ENCODE peak calls at places on chromosomes 3 and 15, in eight cellular contexts. One of them, this sample, is unnamed.

GRCh38 chr15:30062881-30063280 is 19.9 kb upstream of the GOLGA8J start:
- DNase-seq in fibroblast of lung: no peak
- DNase-seq in effector memory CD4-positive, alpha-beta T cell: no peak
- DNase-seq in lower lobe of right lung: no peak
- DNase-seq in IMR-90: no peak
- DNase-seq in tibial nerve: no peak
- DNase-seq in OCI-LY7: no peak
- DNase-seq in upper lobe of right lung: no peak
- DNase-seq in this sample: no peak

GRCh38 chr3:113575191-113575590 is 42.8 kb downstream of the SIDT1 start:
- DNase-seq in upper lobe of right lung: no peak
- DNase-seq in fibroblast of lung: no peak
- DNase-seq in OCI-LY7: no peak
- DNase-seq in effector memory CD4-positive, alpha-beta T cell: no peak
- DNase-seq in tibial nerve: no peak
- DNase-seq in IMR-90: no peak
- DNase-seq in lower lobe of right lung: no peak
- DNase-seq in this sample: no peak

GRCh38 chr3:119643528-119643927 is 16.9 kb downstream of the POPDC2 start:
- DNase-seq in effector memory CD4-positive, alpha-beta T cell: no peak
- DNase-seq in tibial nerve: no peak
- DNase-seq in IMR-90: peak
- DNase-seq in upper lobe of right lung: no peak
- DNase-seq in OCI-LY7: no peak
- DNase-seq in fibroblast of lung: peak
- DNase-seq in lower lobe of right lung: no peak
- DNase-seq in this sample: no peak

GRCh38 chr3:30751610-30752299 is 142.7 kb downstream of the GADL1 start:
- DNase-seq in fibroblast of lung: peak
- DNase-seq in upper lobe of right lung: no peak
- DNase-seq in effector memory CD4-positive, alpha-beta T cell: peak
- DNase-seq in lower lobe of right lung: no peak
- DNase-seq in tibial nerve: no peak
- DNase-seq in OCI-LY7: peak
- DNase-seq in IMR-90: peak
- DNase-seq in this sample: peak

GRCh38 chr3:9248232-9249191 is 934 bp downstream of the SRGAP3 start:
- DNase-seq in tibial nerve: no peak
- DNase-seq in IMR-90: no peak
- DNase-seq in effector memory CD4-positive, alpha-beta T cell: no peak
- DNase-seq in fibroblast of lung: no peak
- DNase-seq in upper lobe of right lung: no peak
- DNase-seq in lower lobe of right lung: no peak
- DNase-seq in OCI-LY7: no peak
- DNase-seq in this sample: no peak

GRCh38 chr15:35603298-35603697 is 57.3 kb upstream of the DPH6 start:
- DNase-seq in lower lobe of right lung: no peak
- DNase-seq in upper lobe of right lung: no peak
- DNase-seq in tibial nerve: no peak
- DNase-seq in fibroblast of lung: peak
- DNase-seq in OCI-LY7: no peak
- DNase-seq in effector memory CD4-positive, alpha-beta T cell: no peak
- DNase-seq in IMR-90: peak
- DNase-seq in this sample: no peak

GRCh38 chr15:41512512-41513281 is 930 bp downstream of the LTK start:
- DNase-seq in upper lobe of right lung: no peak
- DNase-seq in effector memory CD4-positive, alpha-beta T cell: peak
- DNase-seq in lower lobe of right lung: no peak
- DNase-seq in IMR-90: no peak
- DNase-seq in tibial nerve: no peak
- DNase-seq in OCI-LY7: no peak
- DNase-seq in fibroblast of lung: no peak
- DNase-seq in this sample: no peak

GRCh38 chr3:171416061-171416460 is 44.1 kb downstream of the TNIK start:
- DNase-seq in fibroblast of lung: peak
- DNase-seq in upper lobe of right lung: no peak
- DNase-seq in tibial nerve: no peak
- DNase-seq in effector memory CD4-positive, alpha-beta T cell: no peak
- DNase-seq in IMR-90: peak
- DNase-seq in lower lobe of right lung: no peak
- DNase-seq in OCI-LY7: no peak
- DNase-seq in this sample: no peak

GRCh38 chr3:123102826-123103225 is 36.0 kb downstream of the PDIA5 start:
- DNase-seq in tibial nerve: no peak
- DNase-seq in upper lobe of right lung: no peak
- DNase-seq in effector memory CD4-positive, alpha-beta T cell: no peak
- DNase-seq in IMR-90: no peak
- DNase-seq in OCI-LY7: no peak
- DNase-seq in lower lobe of right lung: no peak
- DNase-seq in fibroblast of lung: no peak
- DNase-seq in this sample: no peak

GRCh38 chr15:74873756-74874424 is 725 bp upstream of the SCAMP2 start:
- DNase-seq in tibial nerve: no peak
- DNase-seq in upper lobe of right lung: no peak
- DNase-seq in OCI-LY7: peak
- DNase-seq in fibroblast of lung: peak
- DNase-seq in IMR-90: no peak
- DNase-seq in effector memory CD4-positive, alpha-beta T cell: no peak
- DNase-seq in lower lobe of right lung: peak
- DNase-seq in this sample: no peak

GRCh38 chr3:13886593-13887129 is 6.8 kb upstream of the WNT7A start:
- DNase-seq in upper lobe of right lung: peak
- DNase-seq in fibroblast of lung: no peak
- DNase-seq in lower lobe of right lung: no peak
- DNase-seq in effector memory CD4-positive, alpha-beta T cell: no peak
- DNase-seq in IMR-90: no peak
- DNase-seq in OCI-LY7: no peak
- DNase-seq in tibial nerve: no peak
- DNase-seq in this sample: no peak

GRCh38 chr15:99436472-99437314 is 129.1 kb upstream of the MEF2A start:
- DNase-seq in OCI-LY7: no peak
- DNase-seq in lower lobe of right lung: no peak
- DNase-seq in upper lobe of right lung: peak
- DNase-seq in effector memory CD4-positive, alpha-beta T cell: no peak
- DNase-seq in fibroblast of lung: no peak
- DNase-seq in tibial nerve: peak
- DNase-seq in IMR-90: no peak
- DNase-seq in this sample: no peak

GRCh38 chr15:49225572-49226281 is 55.7 kb downstream of the GALK2 start:
- DNase-seq in effector memory CD4-positive, alpha-beta T cell: no peak
- DNase-seq in IMR-90: peak
- DNase-seq in tibial nerve: no peak
- DNase-seq in fibroblast of lung: peak
- DNase-seq in lower lobe of right lung: no peak
- DNase-seq in OCI-LY7: no peak
- DNase-seq in upper lobe of right lung: no peak
- DNase-seq in this sample: no peak

GRCh38 chr15:35986072-35986666 is 440.2 kb upstream of the DPH6 start:
- DNase-seq in upper lobe of right lung: no peak
- DNase-seq in fibroblast of lung: peak
- DNase-seq in tibial nerve: no peak
- DNase-seq in OCI-LY7: no peak
- DNase-seq in effector memory CD4-positive, alpha-beta T cell: no peak
- DNase-seq in lower lobe of right lung: no peak
- DNase-seq in IMR-90: peak
- DNase-seq in this sample: no peak

GRCh38 chr15:75112848-75113492 is 88.7 kb upstream of the C15orf39 start:
- DNase-seq in IMR-90: no peak
- DNase-seq in lower lobe of right lung: no peak
- DNase-seq in effector memory CD4-positive, alpha-beta T cell: no peak
- DNase-seq in upper lobe of right lung: no peak
- DNase-seq in OCI-LY7: no peak
- DNase-seq in tibial nerve: no peak
- DNase-seq in fibroblast of lung: no peak
- DNase-seq in this sample: no peak

GRCh38 chr3:150639262-150639661 is 36.1 kb downstream of the SELENOT start:
- DNase-seq in effector memory CD4-positive, alpha-beta T cell: no peak
- DNase-seq in upper lobe of right lung: no peak
- DNase-seq in lower lobe of right lung: no peak
- DNase-seq in OCI-LY7: no peak
- DNase-seq in IMR-90: peak
- DNase-seq in tibial nerve: no peak
- DNase-seq in fibroblast of lung: peak
- DNase-seq in this sample: no peak

GRCh38 chr3:119647843-119648575 is 12.4 kb downstream of the POPDC2 start:
- DNase-seq in lower lobe of right lung: no peak
- DNase-seq in effector memory CD4-positive, alpha-beta T cell: no peak
- DNase-seq in fibroblast of lung: no peak
- DNase-seq in tibial nerve: no peak
- DNase-seq in upper lobe of right lung: no peak
- DNase-seq in IMR-90: peak
- DNase-seq in OCI-LY7: no peak
- DNase-seq in this sample: no peak

GRCh38 chr15:90024406-90024805 is 23.3 kb downstream of the ZNF710 start:
- DNase-seq in tibial nerve: no peak
- DNase-seq in effector memory CD4-positive, alpha-beta T cell: no peak
- DNase-seq in IMR-90: no peak
- DNase-seq in fibroblast of lung: no peak
- DNase-seq in upper lobe of right lung: no peak
- DNase-seq in OCI-LY7: no peak
- DNase-seq in lower lobe of right lung: no peak
- DNase-seq in this sample: no peak

GRCh38 chr15:45612790-45613415 is 21.9 kb upstream of the SQOR start:
- DNase-seq in IMR-90: peak
- DNase-seq in OCI-LY7: no peak
- DNase-seq in effector memory CD4-positive, alpha-beta T cell: no peak
- DNase-seq in lower lobe of right lung: no peak
- DNase-seq in fibroblast of lung: peak
- DNase-seq in upper lobe of right lung: no peak
- DNase-seq in tibial nerve: no peak
- DNase-seq in this sample: no peak

GRCh38 chr15:63218114-63218808 is 28.9 kb downstream of the RAB8B start:
- DNase-seq in OCI-LY7: no peak
- DNase-seq in effector memory CD4-positive, alpha-beta T cell: no peak
- DNase-seq in tibial nerve: no peak
- DNase-seq in fibroblast of lung: peak
- DNase-seq in upper lobe of right lung: no peak
- DNase-seq in lower lobe of right lung: no peak
- DNase-seq in IMR-90: peak
- DNase-seq in this sample: no peak
- H3K27ac ChIP-seq in OCI-LY7: no peak
- H3K27ac ChIP-seq in effector memory CD4-positive, alpha-beta T cell: no peak
- H3K27ac ChIP-seq in tibial nerve: peak
- H3K27ac ChIP-seq in fibroblast of lung: peak
- H3K27ac ChIP-seq in upper lobe of right lung: peak
- H3K27ac ChIP-seq in lower lobe of right lung: no peak
- H3K27ac ChIP-seq in IMR-90: no peak
- H3K27ac ChIP-seq in this sample: no peak

GRCh38 chr3:134911611-134912604 is 116.8 kb downstream of the EPHB1 start:
- DNase-seq in OCI-LY7: no peak
- DNase-seq in IMR-90: no peak
- DNase-seq in fibroblast of lung: no peak
- DNase-seq in lower lobe of right lung: no peak
- DNase-seq in effector memory CD4-positive, alpha-beta T cell: no peak
- DNase-seq in tibial nerve: no peak
- DNase-seq in upper lobe of right lung: no peak
- DNase-seq in this sample: no peak
- H3K27ac ChIP-seq in OCI-LY7: no peak
- H3K27ac ChIP-seq in IMR-90: no peak
- H3K27ac ChIP-seq in fibroblast of lung: no peak
- H3K27ac ChIP-seq in lower lobe of right lung: no peak
- H3K27ac ChIP-seq in effector memory CD4-positive, alpha-beta T cell: no peak
- H3K27ac ChIP-seq in tibial nerve: no peak
- H3K27ac ChIP-seq in upper lobe of right lung: no peak
- H3K27ac ChIP-seq in this sample: no peak

GRCh38 chr3:179450321-179450720 is 949 bp downstream of the GNB4 start:
- DNase-seq in OCI-LY7: no peak
- DNase-seq in upper lobe of right lung: no peak
- DNase-seq in lower lobe of right lung: no peak
- DNase-seq in effector memory CD4-positive, alpha-beta T cell: no peak
- DNase-seq in tibial nerve: no peak
- DNase-seq in fibroblast of lung: peak
- DNase-seq in IMR-90: peak
- DNase-seq in this sample: no peak

GRCh38 chr3:179449621-179450020 is 1.6 kb downstream of the GNB4 start:
- DNase-seq in IMR-90: peak
- DNase-seq in lower lobe of right lung: no peak
- DNase-seq in fibroblast of lung: peak
- DNase-seq in tibial nerve: no peak
- DNase-seq in upper lobe of right lung: no peak
- DNase-seq in OCI-LY7: no peak
- DNase-seq in effector memory CD4-positive, alpha-beta T cell: no peak
- DNase-seq in this sample: no peak

GRCh38 chr3:179452166-179452544 is 885 bp upstream of the GNB4 start:
- DNase-seq in upper lobe of right lung: no peak
- DNase-seq in fibroblast of lung: peak
- DNase-seq in tibial nerve: no peak
- DNase-seq in lower lobe of right lung: no peak
- DNase-seq in IMR-90: peak
- DNase-seq in OCI-LY7: no peak
- DNase-seq in effector memory CD4-positive, alpha-beta T cell: no peak
- DNase-seq in this sample: no peak

GRCh38 chr3:179451335-179452165 is at the start of gene GNB4:
- DNase-seq in upper lobe of right lung: peak
- DNase-seq in tibial nerve: peak
- DNase-seq in OCI-LY7: peak
- DNase-seq in IMR-90: peak
- DNase-seq in lower lobe of right lung: peak
- DNase-seq in fibroblast of lung: peak
- DNase-seq in effector memory CD4-positive, alpha-beta T cell: peak
- DNase-seq in this sample: peak

GRCh38 chr3:179450901-179451334 is 352 bp downstream of the GNB4 start:
- DNase-seq in upper lobe of right lung: no peak
- DNase-seq in lower lobe of right lung: no peak
- DNase-seq in OCI-LY7: peak
- DNase-seq in fibroblast of lung: peak
- DNase-seq in tibial nerve: no peak
- DNase-seq in effector memory CD4-positive, alpha-beta T cell: no peak
- DNase-seq in IMR-90: peak
- DNase-seq in this sample: no peak
- H3K27ac ChIP-seq in upper lobe of right lung: peak
- H3K27ac ChIP-seq in lower lobe of right lung: peak
- H3K27ac ChIP-seq in OCI-LY7: no peak
- H3K27ac ChIP-seq in fibroblast of lung: peak
- H3K27ac ChIP-seq in tibial nerve: peak
- H3K27ac ChIP-seq in effector memory CD4-positive, alpha-beta T cell: no peak
- H3K27ac ChIP-seq in IMR-90: peak
- H3K27ac ChIP-seq in this sample: peak

DNA sequence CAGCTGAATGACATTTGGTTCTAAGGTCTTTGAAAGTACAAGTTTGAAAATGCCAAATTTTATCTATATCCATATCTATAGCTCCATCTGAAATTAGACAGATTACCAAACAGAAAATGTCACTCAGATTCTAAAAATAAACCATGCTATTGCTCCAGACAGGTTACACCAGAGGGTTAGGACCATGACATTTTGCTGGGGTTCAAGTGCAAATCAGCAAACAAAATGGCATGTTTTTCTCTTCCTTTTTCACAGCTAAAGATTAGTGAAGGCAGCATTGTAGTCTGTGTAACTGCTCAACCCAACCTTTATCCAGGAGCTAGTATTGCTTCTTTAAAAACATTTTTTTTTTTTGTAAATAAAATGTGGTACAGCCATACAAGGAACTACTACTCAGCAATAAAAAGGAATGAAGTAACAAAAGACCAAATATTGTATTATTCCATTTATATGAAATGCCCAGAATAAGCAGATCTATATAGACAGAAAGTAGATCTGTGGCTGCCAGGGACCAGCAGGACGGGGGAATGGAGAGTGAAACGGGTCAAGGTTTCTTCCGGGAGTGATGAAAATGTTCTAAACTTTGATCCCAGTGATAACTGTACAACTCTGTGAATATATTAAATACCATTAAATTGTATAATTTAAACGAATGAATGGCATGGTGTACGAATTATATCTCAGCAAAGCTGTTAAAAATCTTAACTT is 18.2 kb downstream of the VGLL4 start:
- DNase-seq in lower lobe of right lung: no peak
- DNase-seq in IMR-90: no peak
- DNase-seq in OCI-LY7: no peak
- DNase-seq in tibial nerve: no peak
- DNase-seq in upper lobe of right lung: no peak
- DNase-seq in fibroblast of lung: no peak
- DNase-seq in effector memory CD4-positive, alpha-beta T cell: no peak
- DNase-seq in this sample: no peak
- H3K27ac ChIP-seq in lower lobe of right lung: no peak
- H3K27ac ChIP-seq in IMR-90: no peak
- H3K27ac ChIP-seq in OCI-LY7: no peak
- H3K27ac ChIP-seq in tibial nerve: no peak
- H3K27ac ChIP-seq in upper lobe of right lung: no peak
- H3K27ac ChIP-seq in fibroblast of lung: no peak
- H3K27ac ChIP-seq in effector memory CD4-positive, alpha-beta T cell: no peak
- H3K27ac ChIP-seq in this sample: no peak